ENCODE peak calls at places on chromosome 14, in nine cellular contexts. L is stomach, K is upper lobe of left lung, U is prostate gland, O is HCT116, Q is HepG2, S is transverse colon, M is sigmoid colon, G is GM23338. V is an unnamed sample.

GRCh38 chr14:35821546-35822411 is 4.4 kb upstream of the BRMS1L start:
- DNase-seq in Q (peak; percentile 83), S (no peak), U (no peak), K (no peak), G (peak; percentile 73), O (peak; percentile 53), L (no peak), M (no peak), V (no peak)

GRCh38 chr14:28987516-28987915 is 220.9 kb downstream of the FOXG1 start:
- DNase-seq in L (no peak), O (no peak), Q (no peak), K (no peak), U (no peak), M (no peak), G (no peak), S (no peak), V (no peak)

GRCh38 chr14:24965934-24966593 is 83.9 kb downstream of the STXBP6 start:
- DNase-seq in S (peak; percentile 37), G (no peak), K (no peak), U (peak; percentile 37), O (no peak), L (peak; percentile 37), Q (no peak), M (peak; percentile 81), V (no peak)

GRCh38 chr14:76304536-76305473 is 71.1 kb upstream of the ESRRB start:
- DNase-seq in M (no peak), G (no peak), S (no peak), U (no peak), K (no peak), O (no peak), L (no peak), Q (no peak), V (no peak)

GRCh38 chr14:53055003-53055402 is 98.1 kb downstream of the DDHD1 start:
- DNase-seq in S (no peak), U (no peak), O (peak; percentile 40), M (no peak), Q (peak; percentile 38), L (no peak), K (no peak), G (peak; percentile 73), V (no peak)

GRCh38 chr14:39469094-39469710 is 37.0 kb upstream of the FBXO33 start:
- DNase-seq in M (no peak), S (peak; percentile 26), U (no peak), Q (peak; percentile 74), G (peak; percentile 73), K (no peak), L (no peak), O (no peak), V (no peak)

GRCh38 chr14:52767058-52767833 is 24.2 kb downstream of the GNPNAT1 start:
- DNase-seq in K (no peak), O (no peak), S (no peak), U (no peak), L (no peak), M (no peak), G (no peak), Q (no peak), V (no peak)

GRCh38 chr14:37124617-37125016 is 47.8 kb downstream of the SLC25A21 start:
- DNase-seq in L (no peak), K (no peak), M (no peak), O (no peak), S (no peak), Q (peak; percentile 41), G (peak; percentile 69), U (no peak), V (no peak)

GRCh38 chr14:68598621-68599447 is 194.0 kb downstream of the ZFP36L1 start:
- DNase-seq in O (peak; percentile 97), S (peak; percentile 66), L (peak; percentile 80), U (peak; percentile 68), K (peak; percentile 30), G (no peak), M (peak; percentile 88), Q (peak; percentile 94), V (peak; percentile 86)

GRCh38 chr14:64910847-64911495 is 3.3 kb upstream of the CHURC1 start:
- DNase-seq in S (no peak), K (no peak), U (no peak), L (no peak), G (peak; percentile 70), Q (peak; percentile 19), O (peak; percentile 39), M (no peak), V (no peak)

GRCh38 chr14:54606631-54607133 is 39.8 kb downstream of the SAMD4A start:
- DNase-seq in G (no peak), U (no peak), O (no peak), M (no peak), Q (no peak), S (no peak), K (no peak), L (no peak), V (no peak)

GRCh38 chr14:20658246-20658645 is 16.8 kb upstream of the OR6S1 start:
- DNase-seq in O (no peak), L (no peak), G (no peak), U (no peak), M (no peak), S (no peak), K (no peak), Q (no peak), V (peak; percentile 45)

GRCh38 chr14:20652996-20653975 is 11.8 kb upstream of the OR6S1 start:
- DNase-seq in O (peak; percentile 91), L (no peak), K (peak; percentile 22), M (no peak), Q (peak; percentile 32), G (peak; percentile 92), U (no peak), S (no peak), V (peak; percentile 53)

GRCh38 chr14:20657216-20658211 is 16.0 kb upstream of the OR6S1 start:
- DNase-seq in K (no peak), G (peak; percentile 96), M (no peak), O (peak; percentile 96), U (no peak), S (no peak), Q (peak; percentile 56), L (no peak), V (peak; percentile 52)

GRCh38 chr14:20656274-20656673 is 14.8 kb upstream of the OR6S1 start:
- DNase-seq in K (no peak), O (no peak), L (no peak), Q (no peak), S (no peak), G (no peak), M (no peak), U (no peak), V (no peak)

GRCh38 chr14:20655851-20656250 is 14.4 kb upstream of the OR6S1 start:
- DNase-seq in L (no peak), S (no peak), U (no peak), M (no peak), K (no peak), Q (no peak), G (peak; percentile 41), O (no peak), V (no peak)
- TF ChIP-seq CTCF in L (no peak), S (no peak), U (no peak), M (no peak), K (no peak), Q (no peak), G (no peak), O (no peak), V (no peak)

GRCh38 chr14:75125617-75126016 is 1.2 kb downstream of the NEK9 start:
- DNase-seq in S (no peak), M (no peak), L (no peak), G (no peak), O (no peak), K (no peak), U (no peak), Q (no peak), V (no peak)
- H3K4me1 ChIP-seq in S (peaks cover 47% of the 10 kb centered on the region), M (peaks cover 29% of the 10 kb centered on the region), L (peaks cover 43% of the 10 kb centered on the region), G (peaks cover 15% of the 10 kb centered on the region), O (peaks cover 43% of the 10 kb centered on the region), K (peaks cover 52% of the 10 kb centered on the region), U (peaks cover 6% of the 10 kb centered on the region), Q (peaks cover 26% of the 10 kb centered on the region), V (peaks cover 84% of the 10 kb centered on the region)

DNA sequence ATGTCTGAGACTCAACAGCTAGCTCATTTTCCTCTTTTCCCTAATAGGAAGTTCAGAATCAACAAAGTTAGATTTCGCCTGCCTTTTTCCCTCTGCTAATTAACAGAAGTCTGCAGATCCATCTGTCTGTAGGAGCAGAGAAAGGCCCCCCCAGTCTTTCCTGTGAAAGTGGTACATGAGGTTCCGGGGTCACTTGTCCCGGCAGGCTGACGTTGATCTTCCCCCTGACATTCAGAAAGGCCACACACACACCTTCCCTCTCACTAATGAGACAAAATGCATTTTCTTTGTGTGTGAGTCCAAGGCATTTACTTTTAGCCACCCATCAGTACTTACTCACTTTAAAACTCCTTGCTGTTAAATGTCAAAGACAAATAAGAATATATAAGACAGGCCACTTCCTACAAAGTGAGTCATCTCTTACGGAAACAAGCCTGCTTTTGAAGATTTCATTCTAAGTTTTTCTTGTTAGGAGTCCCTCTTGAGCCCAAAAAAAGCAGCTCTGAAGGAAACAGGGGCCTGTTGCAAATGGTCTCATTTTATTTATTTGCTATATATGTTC is 138.7 kb downstream of the TTC7B start:
- DNase-seq in M (no peak), G (no peak), L (no peak), U (no peak), K (no peak), Q (no peak), O (no peak), S (no peak), V (no peak)
- TF ChIP-seq POLR2AphosphoS5 in M (peak; percentile 95), G (no peak), L (peak; percentile 38), U (no peak), K (no peak), Q (no peak), O (no peak), S (peak; percentile 78), V (no peak)

GRCh38 chr14:104872469-104873341 is 7.6 kb downstream of the CEP170B start:
- DNase-seq in S (no peak), K (peak; percentile 84), Q (no peak), O (no peak), L (peak; percentile 65), U (no peak), G (peak; percentile 82), M (no peak), V (peak; percentile 73)

GRCh38 chr14:104870368-104871144 is 5.5 kb downstream of the CEP170B start:
- DNase-seq in Q (peak; percentile 21), K (peak; percentile 86), M (peak; percentile 61), G (peak; percentile 68), S (peak; percentile 44), U (no peak), L (peak; percentile 44), O (no peak), V (peak; percentile 72)

GRCh38 chr14:104871656-104872468 is 6.8 kb downstream of the CEP170B start:
- DNase-seq in K (peak; percentile 70), G (no peak), Q (no peak), S (no peak), U (no peak), M (no peak), L (no peak), O (no peak), V (peak; percentile 67)

GRCh38 chr14:104869669-104870367 is 4.8 kb downstream of the CEP170B start:
- DNase-seq in K (peak; percentile 61), M (no peak), O (no peak), U (no peak), L (no peak), Q (no peak), G (no peak), S (no peak), V (no peak)

DNA sequence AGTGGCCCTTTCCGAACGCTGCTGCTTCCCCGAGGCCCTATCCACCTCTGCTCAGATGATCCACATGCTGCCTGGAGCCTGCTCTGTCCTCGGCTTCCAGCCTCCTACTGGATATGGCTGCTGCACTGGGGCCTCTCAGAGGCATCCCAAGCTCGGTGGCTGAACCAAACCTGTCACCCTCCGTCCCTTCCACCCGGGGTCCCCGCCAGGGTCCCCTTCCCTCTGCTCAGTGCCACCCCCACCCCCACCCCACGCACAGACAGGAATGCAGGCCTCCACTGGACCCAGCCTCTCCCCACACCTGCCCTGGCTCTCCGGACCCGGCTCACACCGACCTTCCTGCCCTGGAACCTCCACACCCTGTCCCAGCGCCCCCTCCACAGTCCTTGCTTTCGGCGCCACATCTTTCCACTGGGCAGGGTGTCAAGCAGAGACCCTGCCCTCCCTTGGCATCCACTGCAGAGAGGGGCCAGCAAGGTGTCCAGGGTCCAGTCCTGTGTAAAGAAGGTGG is 6.1 kb downstream of the CEP170B start:
- DNase-seq in M (peak; percentile 58), S (no peak), O (no peak), U (no peak), K (no peak), Q (no peak), L (no peak), G (no peak), V (no peak)
- TF ChIP-seq CTCF in M (no peak), S (no peak), O (no peak), U (no peak), K (no peak), Q (no peak), L (no peak), G (no peak), V (peak; percentile 3)

V was measured in spleen.